ENCODE peak calls at places on chromosomes 4 and X, in seven cellular contexts. U is trophoblast cell, T is IMR-90, F is neuronal stem cell, N is mesendoderm, X is H1, J is mesenchymal stem cell. E is an unnamed sample.

GRCh38 chrX:68826113-68826980 is 2.5 kb upstream of the EFNB1 start:
- DNase-seq in N (no peak), U (no peak), F (no peak), X (no peak), T (no peak), J (no peak), E (peak)

GRCh38 chr4:95732061-95732460 is 107.8 kb upstream of the PDHA2 start:
- DNase-seq in U (no peak), N (no peak), T (no peak), F (no peak), X (no peak), J (peak), E (no peak)

GRCh38 chr4:159764343-159764952 is 661.6 kb downstream of the RAPGEF2 start:
- DNase-seq in X (peak), J (peak), U (peak), N (peak), T (no peak), F (peak), E (no peak)

GRCh38 chr4:16334641-16335040 is 108.4 kb upstream of the TAPT1 start:
- DNase-seq in J (no peak), T (no peak), X (no peak), U (no peak), F (no peak), N (no peak), E (no peak)

GRCh38 chr4:10051536-10052135 is 30.3 kb upstream of the SLC2A9 start:
- DNase-seq in J (no peak), X (no peak), F (no peak), U (no peak), T (no peak), N (no peak), E (no peak)

GRCh38 chr4:71648448-71648847 is 135.4 kb downstream of the GC start:
- DNase-seq in J (no peak), T (no peak), F (no peak), U (peak), X (no peak), N (no peak), E (no peak)

GRCh38 chr4:53321151-53321987 is 44.5 kb downstream of the SCFD2 start:
- DNase-seq in U (peak), F (no peak), T (peak), N (no peak), X (no peak), J (peak), E (no peak)

GRCh38 chr4:71230613-71231012 is 108.2 kb upstream of the SLC4A4 start:
- DNase-seq in T (no peak), N (no peak), U (no peak), J (no peak), F (no peak), X (no peak), E (no peak)

GRCh38 chrX:143648705-143649104 is 12.8 kb upstream of the SLITRK4 start:
- DNase-seq in T (no peak), N (peak), U (peak), F (no peak), X (no peak), J (peak), E (peak)

GRCh38 chr4:180422989-180423766 is 1820.0 kb upstream of the TENM3 start:
- DNase-seq in J (no peak), F (no peak), N (no peak), U (no peak), T (no peak), X (no peak), E (no peak)
- H2AK5ac ChIP-seq in J (no peak), F (no peak), N (no peak), U (no peak), T (no peak), X (no peak), E (no peak)

GRCh38 chr4:3367866-3368265 is 73.9 kb upstream of the HGFAC start:
- DNase-seq in F (no peak), J (no peak), T (no peak), N (no peak), X (no peak), U (no peak), E (no peak)

GRCh38 chr4:3366893-3367775 is 74.3 kb downstream of the RGS12 start:
- DNase-seq in J (no peak), F (no peak), N (no peak), U (no peak), T (no peak), X (no peak), E (no peak)

GRCh38 chr4:3364634-3365314 is 72.0 kb downstream of the RGS12 start:
- DNase-seq in T (no peak), U (no peak), N (no peak), X (no peak), J (no peak), F (no peak), E (no peak)

GRCh38 chr4:3365326-3365725 is 72.5 kb downstream of the RGS12 start:
- DNase-seq in T (no peak), X (no peak), N (no peak), J (no peak), F (no peak), U (no peak), E (no peak)

GRCh38 chr4:3365871-3366842 is 73.3 kb downstream of the RGS12 start:
- DNase-seq in X (no peak), U (no peak), J (no peak), N (no peak), F (no peak), T (no peak), E (no peak)
- H2AK5ac ChIP-seq in X (no peak), U (no peak), J (no peak), N (no peak), F (peak), T (no peak), E (no peak)

GRCh38 chr4:48858130-48858529 is 27.2 kb downstream of the OCIAD1 start:
- DNase-seq in F (no peak), T (no peak), X (no peak), J (peak), N (no peak), U (no peak), E (no peak)
- H2AK5ac ChIP-seq in F (no peak), T (no peak), X (no peak), J (no peak), N (no peak), U (no peak), E (no peak)

DNA sequence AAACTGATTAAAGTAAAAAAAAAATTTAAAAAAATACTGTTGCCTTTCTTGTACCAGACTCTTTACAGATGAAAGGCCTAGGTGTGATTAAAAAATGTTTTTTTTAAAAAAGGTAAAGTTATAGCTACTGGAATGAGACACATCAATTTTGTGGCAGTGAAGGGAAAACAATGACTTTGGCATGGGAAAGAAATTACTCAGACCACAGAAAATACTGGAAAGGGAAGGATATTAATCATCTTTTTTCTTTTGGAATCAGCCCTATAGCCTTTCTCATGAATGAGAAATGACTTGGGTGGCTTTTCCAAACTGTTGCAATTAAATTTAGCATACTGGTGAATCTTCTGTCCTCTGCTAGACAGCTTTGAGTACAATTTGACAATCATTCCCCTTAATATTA is 97.4 kb upstream of the ARSJ start:
- DNase-seq in U (no peak), F (no peak), J (peak), N (no peak), T (no peak), X (no peak), E (no peak)
- H2AK5ac ChIP-seq in U (no peak), F (no peak), J (no peak), N (no peak), T (peak), X (no peak), E (no peak)

GRCh38 chrX:85569691-85570090 is 190.2 kb upstream of the POF1B start:
- DNase-seq in J (no peak), U (no peak), X (no peak), T (no peak), F (no peak), N (no peak), E (no peak)
- H2AK5ac ChIP-seq in J (no peak), U (no peak), X (no peak), T (no peak), F (no peak), N (no peak), E (no peak)

DNA sequence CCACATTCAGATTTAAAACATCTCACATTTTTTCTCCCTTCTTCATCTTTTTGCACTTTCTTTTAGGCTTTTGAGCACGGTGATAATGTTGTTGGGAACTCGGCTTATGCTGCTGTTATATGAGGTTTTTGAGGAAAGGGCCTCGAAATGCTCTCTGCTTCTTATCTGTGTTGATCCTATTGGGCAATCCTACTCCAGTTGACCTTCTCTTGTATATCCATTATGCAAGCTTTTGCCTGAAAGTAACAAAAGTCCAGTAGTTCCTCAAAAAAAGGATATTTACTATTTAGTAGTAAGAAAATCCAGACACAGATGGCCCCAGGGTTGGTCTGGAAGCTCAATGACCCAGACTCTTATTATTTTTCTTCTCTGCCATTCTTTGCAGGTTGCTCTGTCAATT is 57.7 kb upstream of the SPANXB1 start:
- DNase-seq in N (no peak), T (no peak), X (no peak), U (no peak), F (no peak), J (no peak), E (no peak)
- H2AK5ac ChIP-seq in N (no peak), T (no peak), X (no peak), U (no peak), F (no peak), J (no peak), E (no peak)

DNA sequence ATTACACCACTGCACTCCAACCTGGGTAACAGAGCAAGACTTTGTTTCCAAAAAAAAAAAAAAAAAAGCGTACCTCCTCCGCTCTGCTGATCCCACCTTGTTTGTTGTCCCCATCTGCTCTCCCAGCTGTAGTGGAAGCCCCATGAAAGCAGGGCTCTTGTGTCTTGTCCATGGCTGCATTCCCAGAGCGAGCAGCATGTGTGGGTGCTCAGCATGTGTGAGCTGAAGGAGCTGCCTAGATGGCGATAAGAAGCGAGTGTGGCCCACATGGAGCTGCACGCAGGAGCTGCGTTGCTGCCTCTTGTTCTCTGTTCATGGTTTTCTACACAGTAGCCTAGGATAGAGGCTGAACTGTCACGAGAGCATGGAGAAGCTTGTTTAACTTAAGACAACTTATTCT is 12.4 kb downstream of the NSD2 start:
- DNase-seq in J (no peak), X (no peak), U (no peak), F (no peak), T (no peak), N (no peak), E (no peak)
- H2AK5ac ChIP-seq in J (peak), X (no peak), U (no peak), F (no peak), T (no peak), N (no peak), E (no peak)